ENCODE peak calls at places on chromosomes 11 and 22, in nine cellular contexts. One of them, this sample, is unnamed.

GRCh38 chr22:46894081-46894671 is 131.7 kb downstream of the TBC1D22A start:
- DNase-seq in activated naive CD8-positive, alpha-beta T cell treated with anti-CD3 and anti-CD28 coated beads for 36 hours: no peak
- DNase-seq in NCI-H1436: no peak
- DNase-seq in stimulated activated CD4-positive, alpha-beta T cell treated with anti-CD3 and anti-CD28 coated beads, Interleukin-12 subunit alpha, Interleukin-12 subunit beta, amount 100 ng/mL, for 24 hours: no peak
- DNase-seq in right cardiac atrium: no peak
- DNase-seq in HTR-8/SVneo: no peak
- DNase-seq in osteocyte: no peak
- DNase-seq in dermis blood vessel endothelial cell: no peak
- DNase-seq in HuH-7: no peak
- DNase-seq in this sample: no peak

GRCh38 chr11:127610787-127611186 is 610.2 kb upstream of the KIRREL3 start:
- DNase-seq in HuH-7: no peak
- DNase-seq in HTR-8/SVneo: no peak
- DNase-seq in osteocyte: no peak
- DNase-seq in right cardiac atrium: no peak
- DNase-seq in dermis blood vessel endothelial cell: no peak
- DNase-seq in stimulated activated CD4-positive, alpha-beta T cell treated with anti-CD3 and anti-CD28 coated beads, Interleukin-12 subunit alpha, Interleukin-12 subunit beta, amount 100 ng/mL, for 24 hours: no peak
- DNase-seq in NCI-H1436: no peak
- DNase-seq in activated naive CD8-positive, alpha-beta T cell treated with anti-CD3 and anti-CD28 coated beads for 36 hours: no peak
- DNase-seq in this sample: no peak

GRCh38 chr11:40388097-40388818 is 1071.2 kb downstream of the LRRC4C start:
- DNase-seq in HuH-7: no peak
- DNase-seq in osteocyte: no peak
- DNase-seq in dermis blood vessel endothelial cell: no peak
- DNase-seq in NCI-H1436: no peak
- DNase-seq in stimulated activated CD4-positive, alpha-beta T cell treated with anti-CD3 and anti-CD28 coated beads, Interleukin-12 subunit alpha, Interleukin-12 subunit beta, amount 100 ng/mL, for 24 hours: no peak
- DNase-seq in right cardiac atrium: no peak
- DNase-seq in HTR-8/SVneo: peak
- DNase-seq in activated naive CD8-positive, alpha-beta T cell treated with anti-CD3 and anti-CD28 coated beads for 36 hours: no peak
- DNase-seq in this sample: peak

GRCh38 chr22:45094826-45095225 is 68.9 kb upstream of the NUP50 start:
- DNase-seq in HTR-8/SVneo: no peak
- DNase-seq in osteocyte: no peak
- DNase-seq in activated naive CD8-positive, alpha-beta T cell treated with anti-CD3 and anti-CD28 coated beads for 36 hours: no peak
- DNase-seq in NCI-H1436: no peak
- DNase-seq in right cardiac atrium: no peak
- DNase-seq in dermis blood vessel endothelial cell: no peak
- DNase-seq in HuH-7: no peak
- DNase-seq in stimulated activated CD4-positive, alpha-beta T cell treated with anti-CD3 and anti-CD28 coated beads, Interleukin-12 subunit alpha, Interleukin-12 subunit beta, amount 100 ng/mL, for 24 hours: no peak
- DNase-seq in this sample: no peak

GRCh38 chr11:10544491-10545470 is 3.8 kb upstream of the RNF141 start:
- DNase-seq in activated naive CD8-positive, alpha-beta T cell treated with anti-CD3 and anti-CD28 coated beads for 36 hours: no peak
- DNase-seq in NCI-H1436: no peak
- DNase-seq in osteocyte: no peak
- DNase-seq in right cardiac atrium: no peak
- DNase-seq in dermis blood vessel endothelial cell: no peak
- DNase-seq in stimulated activated CD4-positive, alpha-beta T cell treated with anti-CD3 and anti-CD28 coated beads, Interleukin-12 subunit alpha, Interleukin-12 subunit beta, amount 100 ng/mL, for 24 hours: no peak
- DNase-seq in HTR-8/SVneo: no peak
- DNase-seq in HuH-7: no peak
- DNase-seq in this sample: no peak

GRCh38 chr11:81030186-81030585 is 1589.4 kb upstream of the TENM4 start:
- DNase-seq in HTR-8/SVneo: no peak
- DNase-seq in HuH-7: no peak
- DNase-seq in right cardiac atrium: no peak
- DNase-seq in NCI-H1436: no peak
- DNase-seq in activated naive CD8-positive, alpha-beta T cell treated with anti-CD3 and anti-CD28 coated beads for 36 hours: no peak
- DNase-seq in osteocyte: no peak
- DNase-seq in stimulated activated CD4-positive, alpha-beta T cell treated with anti-CD3 and anti-CD28 coated beads, Interleukin-12 subunit alpha, Interleukin-12 subunit beta, amount 100 ng/mL, for 24 hours: no peak
- DNase-seq in dermis blood vessel endothelial cell: no peak
- DNase-seq in this sample: no peak

GRCh38 chr11:88231894-88232482 is 56.7 kb upstream of the RAB38 start:
- DNase-seq in stimulated activated CD4-positive, alpha-beta T cell treated with anti-CD3 and anti-CD28 coated beads, Interleukin-12 subunit alpha, Interleukin-12 subunit beta, amount 100 ng/mL, for 24 hours: no peak
- DNase-seq in activated naive CD8-positive, alpha-beta T cell treated with anti-CD3 and anti-CD28 coated beads for 36 hours: peak
- DNase-seq in dermis blood vessel endothelial cell: peak
- DNase-seq in right cardiac atrium: no peak
- DNase-seq in NCI-H1436: no peak
- DNase-seq in HuH-7: peak
- DNase-seq in osteocyte: no peak
- DNase-seq in HTR-8/SVneo: peak
- DNase-seq in this sample: peak

GRCh38 chr11:75667831-75668507 is 869 bp downstream of the MAP6 start:
- DNase-seq in dermis blood vessel endothelial cell: peak
- DNase-seq in HuH-7: peak
- DNase-seq in osteocyte: peak
- DNase-seq in stimulated activated CD4-positive, alpha-beta T cell treated with anti-CD3 and anti-CD28 coated beads, Interleukin-12 subunit alpha, Interleukin-12 subunit beta, amount 100 ng/mL, for 24 hours: no peak
- DNase-seq in activated naive CD8-positive, alpha-beta T cell treated with anti-CD3 and anti-CD28 coated beads for 36 hours: peak
- DNase-seq in HTR-8/SVneo: peak
- DNase-seq in NCI-H1436: peak
- DNase-seq in right cardiac atrium: peak
- DNase-seq in this sample: no peak

GRCh38 chr22:36009085-36009484 is 19.5 kb downstream of the RBFOX2 start:
- DNase-seq in right cardiac atrium: no peak
- DNase-seq in osteocyte: no peak
- DNase-seq in dermis blood vessel endothelial cell: peak
- DNase-seq in activated naive CD8-positive, alpha-beta T cell treated with anti-CD3 and anti-CD28 coated beads for 36 hours: no peak
- DNase-seq in stimulated activated CD4-positive, alpha-beta T cell treated with anti-CD3 and anti-CD28 coated beads, Interleukin-12 subunit alpha, Interleukin-12 subunit beta, amount 100 ng/mL, for 24 hours: no peak
- DNase-seq in HuH-7: no peak
- DNase-seq in HTR-8/SVneo: no peak
- DNase-seq in NCI-H1436: no peak
- DNase-seq in this sample: no peak

GRCh38 chr11:61592176-61592575 is 11.3 kb upstream of the SYT7 start:
- DNase-seq in activated naive CD8-positive, alpha-beta T cell treated with anti-CD3 and anti-CD28 coated beads for 36 hours: no peak
- DNase-seq in dermis blood vessel endothelial cell: no peak
- DNase-seq in NCI-H1436: no peak
- DNase-seq in right cardiac atrium: no peak
- DNase-seq in stimulated activated CD4-positive, alpha-beta T cell treated with anti-CD3 and anti-CD28 coated beads, Interleukin-12 subunit alpha, Interleukin-12 subunit beta, amount 100 ng/mL, for 24 hours: no peak
- DNase-seq in osteocyte: no peak
- DNase-seq in HuH-7: no peak
- DNase-seq in HTR-8/SVneo: no peak
- DNase-seq in this sample: no peak

This sample was measured in Panc1.